ENCODE peak calls at places on chromosomes 3 and 15, in ten cellular contexts. One of them, this sample, is unnamed.

GRCh38 chr3:14371573-14372474 is 30.6 kb upstream of the SLC6A6 start:
- DNase-seq in RPMI8226: peak; percentile 98
- DNase-seq in astrocyte of the spinal cord: peak; percentile 52
- DNase-seq in stimulated activated CD8-positive, alpha-beta memory T cell treated with anti-CD3 and anti-CD28 coated beads, Interleukin-12 subunit alpha, Interleukin-12 subunit beta, amount 100 ng/mL, for 1 hour: no peak
- DNase-seq in NB4: peak; percentile 56
- DNase-seq in activated effector memory CD4-positive, alpha-beta T cell treated with anti-CD3 and anti-CD28 coated beads, Interleukin-2, amount 50 U/mL, for 16 hours: no peak
- DNase-seq in pons: peak; percentile 11
- DNase-seq in GM18507: peak; percentile 26
- DNase-seq in hepatocyte: peak; percentile 79
- DNase-seq in choroid plexus epithelial cell: peak; percentile 42
- DNase-seq in this sample: peak; percentile 90

GRCh38 chr3:38646630-38647029 is 2.9 kb downstream of the SCN5A start:
- DNase-seq in RPMI8226: peak; percentile 70
- DNase-seq in astrocyte of the spinal cord: peak; percentile 8
- DNase-seq in stimulated activated CD8-positive, alpha-beta memory T cell treated with anti-CD3 and anti-CD28 coated beads, Interleukin-12 subunit alpha, Interleukin-12 subunit beta, amount 100 ng/mL, for 1 hour: no peak
- DNase-seq in NB4: peak; percentile 67
- DNase-seq in activated effector memory CD4-positive, alpha-beta T cell treated with anti-CD3 and anti-CD28 coated beads, Interleukin-2, amount 50 U/mL, for 16 hours: no peak
- DNase-seq in pons: no peak
- DNase-seq in GM18507: no peak
- DNase-seq in hepatocyte: peak; percentile 51
- DNase-seq in choroid plexus epithelial cell: peak; percentile 44
- DNase-seq in this sample: no peak

GRCh38 chr3:140499114-140499757 is 178.6 kb upstream of the TRIM42 start:
- DNase-seq in RPMI8226: peak; percentile 3
- DNase-seq in astrocyte of the spinal cord: peak; percentile 27
- DNase-seq in stimulated activated CD8-positive, alpha-beta memory T cell treated with anti-CD3 and anti-CD28 coated beads, Interleukin-12 subunit alpha, Interleukin-12 subunit beta, amount 100 ng/mL, for 1 hour: no peak
- DNase-seq in NB4: peak; percentile 15
- DNase-seq in activated effector memory CD4-positive, alpha-beta T cell treated with anti-CD3 and anti-CD28 coated beads, Interleukin-2, amount 50 U/mL, for 16 hours: no peak
- DNase-seq in pons: peak; percentile 37
- DNase-seq in GM18507: no peak
- DNase-seq in hepatocyte: peak; percentile 45
- DNase-seq in choroid plexus epithelial cell: peak; percentile 57
- DNase-seq in this sample: peak; percentile 36

GRCh38 chr15:63481105-63481810 is 23.1 kb upstream of the USP3 start:
- DNase-seq in RPMI8226: no peak
- DNase-seq in astrocyte of the spinal cord: no peak
- DNase-seq in stimulated activated CD8-positive, alpha-beta memory T cell treated with anti-CD3 and anti-CD28 coated beads, Interleukin-12 subunit alpha, Interleukin-12 subunit beta, amount 100 ng/mL, for 1 hour: no peak
- DNase-seq in NB4: no peak
- DNase-seq in activated effector memory CD4-positive, alpha-beta T cell treated with anti-CD3 and anti-CD28 coated beads, Interleukin-2, amount 50 U/mL, for 16 hours: peak; percentile 73
- DNase-seq in pons: no peak
- DNase-seq in GM18507: no peak
- DNase-seq in hepatocyte: no peak
- DNase-seq in choroid plexus epithelial cell: peak; percentile 34
- DNase-seq in this sample: peak; percentile 70

GRCh38 chr3:65485826-65486592 is 552.7 kb downstream of the MAGI1 start:
- DNase-seq in RPMI8226: no peak
- DNase-seq in astrocyte of the spinal cord: no peak
- DNase-seq in stimulated activated CD8-positive, alpha-beta memory T cell treated with anti-CD3 and anti-CD28 coated beads, Interleukin-12 subunit alpha, Interleukin-12 subunit beta, amount 100 ng/mL, for 1 hour: no peak
- DNase-seq in NB4: no peak
- DNase-seq in activated effector memory CD4-positive, alpha-beta T cell treated with anti-CD3 and anti-CD28 coated beads, Interleukin-2, amount 50 U/mL, for 16 hours: no peak
- DNase-seq in pons: peak; percentile 90
- DNase-seq in GM18507: no peak
- DNase-seq in hepatocyte: no peak
- DNase-seq in choroid plexus epithelial cell: peak; percentile 13
- DNase-seq in this sample: no peak

GRCh38 chr15:42456971-42457370 is 34.0 kb downstream of the ZNF106 start:
- DNase-seq in RPMI8226: no peak
- DNase-seq in astrocyte of the spinal cord: no peak
- DNase-seq in stimulated activated CD8-positive, alpha-beta memory T cell treated with anti-CD3 and anti-CD28 coated beads, Interleukin-12 subunit alpha, Interleukin-12 subunit beta, amount 100 ng/mL, for 1 hour: no peak
- DNase-seq in NB4: peak; percentile 30
- DNase-seq in activated effector memory CD4-positive, alpha-beta T cell treated with anti-CD3 and anti-CD28 coated beads, Interleukin-2, amount 50 U/mL, for 16 hours: no peak
- DNase-seq in pons: peak; percentile 26
- DNase-seq in GM18507: no peak
- DNase-seq in hepatocyte: no peak
- DNase-seq in choroid plexus epithelial cell: peak; percentile 41
- DNase-seq in this sample: no peak

GRCh38 chr3:160617636-160618035 is 52.3 kb upstream of the KPNA4 start:
- DNase-seq in RPMI8226: no peak
- DNase-seq in astrocyte of the spinal cord: no peak
- DNase-seq in stimulated activated CD8-positive, alpha-beta memory T cell treated with anti-CD3 and anti-CD28 coated beads, Interleukin-12 subunit alpha, Interleukin-12 subunit beta, amount 100 ng/mL, for 1 hour: no peak
- DNase-seq in NB4: no peak
- DNase-seq in activated effector memory CD4-positive, alpha-beta T cell treated with anti-CD3 and anti-CD28 coated beads, Interleukin-2, amount 50 U/mL, for 16 hours: no peak
- DNase-seq in pons: no peak
- DNase-seq in GM18507: no peak
- DNase-seq in hepatocyte: no peak
- DNase-seq in choroid plexus epithelial cell: no peak
- DNase-seq in this sample: no peak

GRCh38 chr15:62431391-62431790 is 266.3 kb upstream of the C2CD4B start:
- DNase-seq in RPMI8226: no peak
- DNase-seq in astrocyte of the spinal cord: no peak
- DNase-seq in stimulated activated CD8-positive, alpha-beta memory T cell treated with anti-CD3 and anti-CD28 coated beads, Interleukin-12 subunit alpha, Interleukin-12 subunit beta, amount 100 ng/mL, for 1 hour: no peak
- DNase-seq in NB4: no peak
- DNase-seq in activated effector memory CD4-positive, alpha-beta T cell treated with anti-CD3 and anti-CD28 coated beads, Interleukin-2, amount 50 U/mL, for 16 hours: no peak
- DNase-seq in pons: no peak
- DNase-seq in GM18507: no peak
- DNase-seq in hepatocyte: no peak
- DNase-seq in choroid plexus epithelial cell: no peak
- DNase-seq in this sample: no peak

GRCh38 chr15:39195988-39196486 is 384.8 kb upstream of the THBS1 start:
- DNase-seq in RPMI8226: peak; percentile 26
- DNase-seq in astrocyte of the spinal cord: peak; percentile 85
- DNase-seq in stimulated activated CD8-positive, alpha-beta memory T cell treated with anti-CD3 and anti-CD28 coated beads, Interleukin-12 subunit alpha, Interleukin-12 subunit beta, amount 100 ng/mL, for 1 hour: no peak
- DNase-seq in NB4: no peak
- DNase-seq in activated effector memory CD4-positive, alpha-beta T cell treated with anti-CD3 and anti-CD28 coated beads, Interleukin-2, amount 50 U/mL, for 16 hours: no peak
- DNase-seq in pons: no peak
- DNase-seq in GM18507: no peak
- DNase-seq in hepatocyte: no peak
- DNase-seq in choroid plexus epithelial cell: peak; percentile 75
- DNase-seq in this sample: no peak

GRCh38 chr3:12040902-12041301 is 36.7 kb downstream of the SYN2 start:
- DNase-seq in RPMI8226: no peak
- DNase-seq in astrocyte of the spinal cord: no peak
- DNase-seq in stimulated activated CD8-positive, alpha-beta memory T cell treated with anti-CD3 and anti-CD28 coated beads, Interleukin-12 subunit alpha, Interleukin-12 subunit beta, amount 100 ng/mL, for 1 hour: no peak
- DNase-seq in NB4: no peak
- DNase-seq in activated effector memory CD4-positive, alpha-beta T cell treated with anti-CD3 and anti-CD28 coated beads, Interleukin-2, amount 50 U/mL, for 16 hours: no peak
- DNase-seq in pons: peak; percentile 18
- DNase-seq in GM18507: no peak
- DNase-seq in hepatocyte: no peak
- DNase-seq in choroid plexus epithelial cell: no peak
- DNase-seq in this sample: no peak

GRCh38 chr15:95032181-95032580 is 800.8 kb downstream of the MCTP2 start:
- DNase-seq in RPMI8226: peak; percentile 31
- DNase-seq in astrocyte of the spinal cord: peak; percentile 59
- DNase-seq in stimulated activated CD8-positive, alpha-beta memory T cell treated with anti-CD3 and anti-CD28 coated beads, Interleukin-12 subunit alpha, Interleukin-12 subunit beta, amount 100 ng/mL, for 1 hour: no peak
- DNase-seq in NB4: no peak
- DNase-seq in activated effector memory CD4-positive, alpha-beta T cell treated with anti-CD3 and anti-CD28 coated beads, Interleukin-2, amount 50 U/mL, for 16 hours: no peak
- DNase-seq in pons: no peak
- DNase-seq in GM18507: no peak
- DNase-seq in hepatocyte: no peak
- DNase-seq in choroid plexus epithelial cell: no peak
- DNase-seq in this sample: peak; percentile 7

GRCh38 chr15:36775209-36775608 is 195.8 kb downstream of the CDIN1 start:
- DNase-seq in RPMI8226: no peak
- DNase-seq in astrocyte of the spinal cord: no peak
- DNase-seq in stimulated activated CD8-positive, alpha-beta memory T cell treated with anti-CD3 and anti-CD28 coated beads, Interleukin-12 subunit alpha, Interleukin-12 subunit beta, amount 100 ng/mL, for 1 hour: no peak
- DNase-seq in NB4: no peak
- DNase-seq in activated effector memory CD4-positive, alpha-beta T cell treated with anti-CD3 and anti-CD28 coated beads, Interleukin-2, amount 50 U/mL, for 16 hours: no peak
- DNase-seq in pons: no peak
- DNase-seq in GM18507: no peak
- DNase-seq in hepatocyte: no peak
- DNase-seq in choroid plexus epithelial cell: no peak
- DNase-seq in this sample: no peak

GRCh38 chr15:25795061-25795460 is 68.1 kb downstream of the ATP10A start:
- DNase-seq in RPMI8226: no peak
- DNase-seq in astrocyte of the spinal cord: no peak
- DNase-seq in stimulated activated CD8-positive, alpha-beta memory T cell treated with anti-CD3 and anti-CD28 coated beads, Interleukin-12 subunit alpha, Interleukin-12 subunit beta, amount 100 ng/mL, for 1 hour: no peak
- DNase-seq in NB4: no peak
- DNase-seq in activated effector memory CD4-positive, alpha-beta T cell treated with anti-CD3 and anti-CD28 coated beads, Interleukin-2, amount 50 U/mL, for 16 hours: peak; percentile 56
- DNase-seq in pons: no peak
- DNase-seq in GM18507: no peak
- DNase-seq in hepatocyte: no peak
- DNase-seq in choroid plexus epithelial cell: no peak
- DNase-seq in this sample: no peak

GRCh38 chr3:49013738-49014660 is 4.4 kb downstream of the DALRD3 start:
- DNase-seq in RPMI8226: peak; percentile 68
- DNase-seq in astrocyte of the spinal cord: no peak
- DNase-seq in stimulated activated CD8-positive, alpha-beta memory T cell treated with anti-CD3 and anti-CD28 coated beads, Interleukin-12 subunit alpha, Interleukin-12 subunit beta, amount 100 ng/mL, for 1 hour: no peak
- DNase-seq in NB4: peak; percentile 66
- DNase-seq in activated effector memory CD4-positive, alpha-beta T cell treated with anti-CD3 and anti-CD28 coated beads, Interleukin-2, amount 50 U/mL, for 16 hours: peak; percentile 82
- DNase-seq in pons: no peak
- DNase-seq in GM18507: no peak
- DNase-seq in hepatocyte: peak; percentile 67
- DNase-seq in choroid plexus epithelial cell: peak; percentile 60
- DNase-seq in this sample: peak; percentile 73

GRCh38 chr15:25362545-25362944 is 76.3 kb downstream of the UBE3A start:
- DNase-seq in RPMI8226: no peak
- DNase-seq in astrocyte of the spinal cord: no peak
- DNase-seq in stimulated activated CD8-positive, alpha-beta memory T cell treated with anti-CD3 and anti-CD28 coated beads, Interleukin-12 subunit alpha, Interleukin-12 subunit beta, amount 100 ng/mL, for 1 hour: no peak
- DNase-seq in NB4: no peak
- DNase-seq in activated effector memory CD4-positive, alpha-beta T cell treated with anti-CD3 and anti-CD28 coated beads, Interleukin-2, amount 50 U/mL, for 16 hours: no peak
- DNase-seq in pons: no peak
- DNase-seq in GM18507: no peak
- DNase-seq in hepatocyte: no peak
- DNase-seq in choroid plexus epithelial cell: no peak
- DNase-seq in this sample: no peak

GRCh38 chr15:57165992-57166391 is 210.3 kb upstream of the CGNL1 start:
- DNase-seq in RPMI8226: no peak
- DNase-seq in astrocyte of the spinal cord: peak; percentile 32
- DNase-seq in stimulated activated CD8-positive, alpha-beta memory T cell treated with anti-CD3 and anti-CD28 coated beads, Interleukin-12 subunit alpha, Interleukin-12 subunit beta, amount 100 ng/mL, for 1 hour: no peak
- DNase-seq in NB4: peak; percentile 15
- DNase-seq in activated effector memory CD4-positive, alpha-beta T cell treated with anti-CD3 and anti-CD28 coated beads, Interleukin-2, amount 50 U/mL, for 16 hours: no peak
- DNase-seq in pons: no peak
- DNase-seq in GM18507: no peak
- DNase-seq in hepatocyte: no peak
- DNase-seq in choroid plexus epithelial cell: peak; percentile 38
- DNase-seq in this sample: no peak

GRCh38 chr3:57999423-58000115 is 8.7 kb upstream of the FLNB start:
- DNase-seq in RPMI8226: no peak
- DNase-seq in astrocyte of the spinal cord: no peak
- DNase-seq in stimulated activated CD8-positive, alpha-beta memory T cell treated with anti-CD3 and anti-CD28 coated beads, Interleukin-12 subunit alpha, Interleukin-12 subunit beta, amount 100 ng/mL, for 1 hour: no peak
- DNase-seq in NB4: no peak
- DNase-seq in activated effector memory CD4-positive, alpha-beta T cell treated with anti-CD3 and anti-CD28 coated beads, Interleukin-2, amount 50 U/mL, for 16 hours: no peak
- DNase-seq in pons: no peak
- DNase-seq in GM18507: no peak
- DNase-seq in hepatocyte: peak; percentile 56
- DNase-seq in choroid plexus epithelial cell: no peak
- DNase-seq in this sample: peak; percentile 87

GRCh38 chr15:66765478-66766281 is 63.6 kb downstream of the SMAD6 start:
- DNase-seq in RPMI8226: peak; percentile 92
- DNase-seq in astrocyte of the spinal cord: peak; percentile 53
- DNase-seq in stimulated activated CD8-positive, alpha-beta memory T cell treated with anti-CD3 and anti-CD28 coated beads, Interleukin-12 subunit alpha, Interleukin-12 subunit beta, amount 100 ng/mL, for 1 hour: no peak
- DNase-seq in NB4: peak; percentile 82
- DNase-seq in activated effector memory CD4-positive, alpha-beta T cell treated with anti-CD3 and anti-CD28 coated beads, Interleukin-2, amount 50 U/mL, for 16 hours: no peak
- DNase-seq in pons: no peak
- DNase-seq in GM18507: peak; percentile 75
- DNase-seq in hepatocyte: peak; percentile 89
- DNase-seq in choroid plexus epithelial cell: no peak
- DNase-seq in this sample: peak; percentile 95

GRCh38 chr15:88636039-88636438 is 2.8 kb upstream of the ISG20 start:
- DNase-seq in RPMI8226: no peak
- DNase-seq in astrocyte of the spinal cord: no peak
- DNase-seq in stimulated activated CD8-positive, alpha-beta memory T cell treated with anti-CD3 and anti-CD28 coated beads, Interleukin-12 subunit alpha, Interleukin-12 subunit beta, amount 100 ng/mL, for 1 hour: peak; percentile 47
- DNase-seq in NB4: no peak
- DNase-seq in activated effector memory CD4-positive, alpha-beta T cell treated with anti-CD3 and anti-CD28 coated beads, Interleukin-2, amount 50 U/mL, for 16 hours: peak; percentile 89
- DNase-seq in pons: no peak
- DNase-seq in GM18507: no peak
- DNase-seq in hepatocyte: peak; percentile 70
- DNase-seq in choroid plexus epithelial cell: no peak
- DNase-seq in this sample: peak; percentile 79

GRCh38 chr3:108562565-108562964 is 26.7 kb downstream of the CIP2A start:
- DNase-seq in RPMI8226: no peak
- DNase-seq in astrocyte of the spinal cord: no peak
- DNase-seq in stimulated activated CD8-positive, alpha-beta memory T cell treated with anti-CD3 and anti-CD28 coated beads, Interleukin-12 subunit alpha, Interleukin-12 subunit beta, amount 100 ng/mL, for 1 hour: no peak
- DNase-seq in NB4: no peak
- DNase-seq in activated effector memory CD4-positive, alpha-beta T cell treated with anti-CD3 and anti-CD28 coated beads, Interleukin-2, amount 50 U/mL, for 16 hours: no peak
- DNase-seq in pons: no peak
- DNase-seq in GM18507: no peak
- DNase-seq in hepatocyte: no peak
- DNase-seq in choroid plexus epithelial cell: no peak
- DNase-seq in this sample: no peak

GRCh38 chr15:60962087-60962486 is 267.0 kb downstream of the RORA start:
- DNase-seq in RPMI8226: no peak
- DNase-seq in astrocyte of the spinal cord: no peak
- DNase-seq in stimulated activated CD8-positive, alpha-beta memory T cell treated with anti-CD3 and anti-CD28 coated beads, Interleukin-12 subunit alpha, Interleukin-12 subunit beta, amount 100 ng/mL, for 1 hour: no peak
- DNase-seq in NB4: no peak
- DNase-seq in activated effector memory CD4-positive, alpha-beta T cell treated with anti-CD3 and anti-CD28 coated beads, Interleukin-2, amount 50 U/mL, for 16 hours: no peak
- DNase-seq in pons: peak; percentile 3
- DNase-seq in GM18507: no peak
- DNase-seq in hepatocyte: no peak
- DNase-seq in choroid plexus epithelial cell: no peak
- DNase-seq in this sample: no peak

GRCh38 chr3:10925436-10926260 is 66.9 kb upstream of the SLC6A1 start:
- DNase-seq in RPMI8226: no peak
- DNase-seq in astrocyte of the spinal cord: no peak
- DNase-seq in stimulated activated CD8-positive, alpha-beta memory T cell treated with anti-CD3 and anti-CD28 coated beads, Interleukin-12 subunit alpha, Interleukin-12 subunit beta, amount 100 ng/mL, for 1 hour: no peak
- DNase-seq in NB4: no peak
- DNase-seq in activated effector memory CD4-positive, alpha-beta T cell treated with anti-CD3 and anti-CD28 coated beads, Interleukin-2, amount 50 U/mL, for 16 hours: peak; percentile 38
- DNase-seq in pons: no peak
- DNase-seq in GM18507: no peak
- DNase-seq in hepatocyte: no peak
- DNase-seq in choroid plexus epithelial cell: no peak
- DNase-seq in this sample: no peak

GRCh38 chr3:197711973-197712707 is 24.6 kb downstream of the RUBCN start:
- DNase-seq in RPMI8226: peak; percentile 96
- DNase-seq in astrocyte of the spinal cord: peak; percentile 98
- DNase-seq in stimulated activated CD8-positive, alpha-beta memory T cell treated with anti-CD3 and anti-CD28 coated beads, Interleukin-12 subunit alpha, Interleukin-12 subunit beta, amount 100 ng/mL, for 1 hour: peak; percentile 79
- DNase-seq in NB4: peak; percentile 89
- DNase-seq in activated effector memory CD4-positive, alpha-beta T cell treated with anti-CD3 and anti-CD28 coated beads, Interleukin-2, amount 50 U/mL, for 16 hours: peak; percentile 94
- DNase-seq in pons: peak; percentile 96
- DNase-seq in GM18507: no peak
- DNase-seq in hepatocyte: peak; percentile 91
- DNase-seq in choroid plexus epithelial cell: peak; percentile 99
- DNase-seq in this sample: peak; percentile 96

GRCh38 chr15:73840771-73841170 is 32.6 kb upstream of the TBC1D21 start:
- DNase-seq in RPMI8226: no peak
- DNase-seq in astrocyte of the spinal cord: no peak
- DNase-seq in stimulated activated CD8-positive, alpha-beta memory T cell treated with anti-CD3 and anti-CD28 coated beads, Interleukin-12 subunit alpha, Interleukin-12 subunit beta, amount 100 ng/mL, for 1 hour: no peak
- DNase-seq in NB4: no peak
- DNase-seq in activated effector memory CD4-positive, alpha-beta T cell treated with anti-CD3 and anti-CD28 coated beads, Interleukin-2, amount 50 U/mL, for 16 hours: peak; percentile 25
- DNase-seq in pons: no peak
- DNase-seq in GM18507: no peak
- DNase-seq in hepatocyte: no peak
- DNase-seq in choroid plexus epithelial cell: no peak
- DNase-seq in this sample: no peak

GRCh38 chr3:121660356-121661171 is at the start of gene HCLS1:
- DNase-seq in RPMI8226: peak; percentile 85
- DNase-seq in astrocyte of the spinal cord: no peak
- DNase-seq in stimulated activated CD8-positive, alpha-beta memory T cell treated with anti-CD3 and anti-CD28 coated beads, Interleukin-12 subunit alpha, Interleukin-12 subunit beta, amount 100 ng/mL, for 1 hour: peak; percentile 53
- DNase-seq in NB4: peak; percentile 89
- DNase-seq in activated effector memory CD4-positive, alpha-beta T cell treated with anti-CD3 and anti-CD28 coated beads, Interleukin-2, amount 50 U/mL, for 16 hours: peak; percentile 89
- DNase-seq in pons: peak; percentile 77
- DNase-seq in GM18507: peak; percentile 46
- DNase-seq in hepatocyte: no peak
- DNase-seq in choroid plexus epithelial cell: peak; percentile 20
- DNase-seq in this sample: no peak

GRCh38 chr15:66956672-66957540 is 108.5 kb upstream of the SMAD3 start:
- DNase-seq in RPMI8226: no peak
- DNase-seq in astrocyte of the spinal cord: no peak
- DNase-seq in stimulated activated CD8-positive, alpha-beta memory T cell treated with anti-CD3 and anti-CD28 coated beads, Interleukin-12 subunit alpha, Interleukin-12 subunit beta, amount 100 ng/mL, for 1 hour: no peak
- DNase-seq in NB4: no peak
- DNase-seq in activated effector memory CD4-positive, alpha-beta T cell treated with anti-CD3 and anti-CD28 coated beads, Interleukin-2, amount 50 U/mL, for 16 hours: no peak
- DNase-seq in pons: no peak
- DNase-seq in GM18507: no peak
- DNase-seq in hepatocyte: no peak
- DNase-seq in choroid plexus epithelial cell: no peak
- DNase-seq in this sample: no peak

GRCh38 chr3:134449277-134449676 is 36.5 kb downstream of the ANAPC13 start:
- DNase-seq in RPMI8226: peak; percentile 47
- DNase-seq in astrocyte of the spinal cord: no peak
- DNase-seq in stimulated activated CD8-positive, alpha-beta memory T cell treated with anti-CD3 and anti-CD28 coated beads, Interleukin-12 subunit alpha, Interleukin-12 subunit beta, amount 100 ng/mL, for 1 hour: no peak
- DNase-seq in NB4: peak; percentile 12
- DNase-seq in activated effector memory CD4-positive, alpha-beta T cell treated with anti-CD3 and anti-CD28 coated beads, Interleukin-2, amount 50 U/mL, for 16 hours: no peak
- DNase-seq in pons: peak; percentile 90
- DNase-seq in GM18507: no peak
- DNase-seq in hepatocyte: no peak
- DNase-seq in choroid plexus epithelial cell: peak; percentile 72
- DNase-seq in this sample: peak; percentile 47

GRCh38 chr15:95295905-95296618 is 1034.4 kb upstream of the NR2F2 start:
- DNase-seq in RPMI8226: no peak
- DNase-seq in astrocyte of the spinal cord: no peak
- DNase-seq in stimulated activated CD8-positive, alpha-beta memory T cell treated with anti-CD3 and anti-CD28 coated beads, Interleukin-12 subunit alpha, Interleukin-12 subunit beta, amount 100 ng/mL, for 1 hour: no peak
- DNase-seq in NB4: no peak
- DNase-seq in activated effector memory CD4-positive, alpha-beta T cell treated with anti-CD3 and anti-CD28 coated beads, Interleukin-2, amount 50 U/mL, for 16 hours: no peak
- DNase-seq in pons: no peak
- DNase-seq in GM18507: no peak
- DNase-seq in hepatocyte: no peak
- DNase-seq in choroid plexus epithelial cell: no peak
- DNase-seq in this sample: no peak

This sample was measured in SW480.